ENCODE peak calls at places on chromosome 1, in eight cellular contexts. Q is amygdala, Z is AG09319, A is brain microvascular endothelial cell, G is GM18507, R is HEK293T, F is A172, Y is MV-4-11. N is an unnamed sample.

GRCh38 chr1:223513309-223513708 is 120.1 kb downstream of the CCDC185 start:
- DNase-seq in Q (no peak), Z (no peak), A (no peak), G (no peak), R (no peak), F (no peak), Y (no peak), N (no peak)

GRCh38 chr1:150574260-150575071 is 4.9 kb downstream of the MCL1 start:
- DNase-seq in Q (no peak), Z (no peak), A (no peak), G (no peak), R (no peak), F (no peak), Y (no peak), N (no peak)

GRCh38 chr1:205528887-205529825 is 24.7 kb downstream of the CDK18 start:
- DNase-seq in Q (peak; percentile 77), Z (peak; percentile 4), A (peak; percentile 48), G (peak; percentile 71), R (peak; percentile 97), F (peak; percentile 53), Y (no peak), N (peak; percentile 90)

GRCh38 chr1:204167730-204168129 is 1.6 kb upstream of the REN start:
- DNase-seq in Q (no peak), Z (no peak), A (no peak), G (no peak), R (no peak), F (no peak), Y (no peak), N (no peak)

GRCh38 chr1:2115008-2115921 is 65.1 kb downstream of the PRKCZ start:
- DNase-seq in Q (no peak), Z (no peak), A (no peak), G (no peak), R (no peak), F (no peak), Y (no peak), N (no peak)

GRCh38 chr1:207825719-207826556 is 74.1 kb downstream of the CD46 start:
- DNase-seq in Q (peak; percentile 34), Z (peak; percentile 71), A (peak; percentile 83), G (peak; percentile 59), R (no peak), F (no peak), Y (peak; percentile 100), N (peak; percentile 57)

GRCh38 chr1:2584822-2585317 is 1.7 kb upstream of the PRXL2B start:
- DNase-seq in Q (no peak), Z (no peak), A (no peak), G (no peak), R (no peak), F (no peak), Y (no peak), N (no peak)

GRCh38 chr1:184716158-184716557 is 38.5 kb downstream of the EDEM3 start:
- DNase-seq in Q (no peak), Z (no peak), A (no peak), G (no peak), R (no peak), F (no peak), Y (no peak), N (no peak)

GRCh38 chr1:12327566-12327965 is 97.7 kb downstream of the VPS13D start:
- DNase-seq in Q (no peak), Z (no peak), A (no peak), G (no peak), R (no peak), F (no peak), Y (no peak), N (no peak)

GRCh38 chr1:36156329-36157114 is 562 bp downstream of the MAP7D1 start:
- DNase-seq in Q (peak; percentile 79), Z (no peak), A (peak; percentile 42), G (no peak), R (peak; percentile 70), F (peak; percentile 33), Y (peak; percentile 18), N (no peak)

GRCh38 chr1:92759361-92759760 is 25.5 kb downstream of the EVI5 start:
- DNase-seq in Q (no peak), Z (no peak), A (no peak), G (no peak), R (no peak), F (no peak), Y (no peak), N (no peak)

GRCh38 chr1:146012703-146013565 is 8.6 kb downstream of the HJV start:
- DNase-seq in Q (peak; percentile 15), Z (no peak), A (peak; percentile 76), G (peak; percentile 36), R (peak; percentile 65), F (peak; percentile 87), Y (peak; percentile 58), N (no peak)